ENCODE peak calls at places on chromosomes 1 and 21, in six cellular contexts. V, S, G, M, I and L are unnamed samples.

GRCh38 chr1:17206196-17206595 is 1.3 kb downstream of the PADI1 start:
- DNase-seq in V (no peak), S (no peak), G (no peak), M (no peak), I (no peak), L (no peak)

GRCh38 chr1:159090566-159091546 is 14.3 kb upstream of the AIM2 start:
- DNase-seq in V (peak; percentile 38), S (no peak), G (no peak), M (no peak), I (no peak), L (no peak)

GRCh38 chr21:16454371-16454770 is 724.6 kb downstream of the USP25 start:
- DNase-seq in V (peak; percentile 51), S (no peak), G (no peak), M (no peak), I (no peak), L (no peak)

GRCh38 chr1:212479188-212479587 is 46.5 kb downstream of the NENF start:
- DNase-seq in V (no peak), S (no peak), G (no peak), M (no peak), I (no peak), L (no peak)

GRCh38 chr1:212967767-212968166 is 17.4 kb downstream of the VASH2 start:
- DNase-seq in V (peak; percentile 43), S (no peak), G (no peak), M (no peak), I (peak; percentile 86), L (peak; percentile 17)

GRCh38 chr1:30661311-30661710 is 62.1 kb downstream of the MATN1 start:
- DNase-seq in V (no peak), S (no peak), G (no peak), M (no peak), I (no peak), L (no peak)

GRCh38 chr1:20282544-20282943 is 8.1 kb upstream of the VWA5B1 start:
- DNase-seq in V (no peak), S (peak; percentile 61), G (no peak), M (no peak), I (no peak), L (no peak)

GRCh38 chr1:61004269-61005003 is 77.9 kb upstream of the NFIA start:
- DNase-seq in V (peak; percentile 10), S (no peak), G (no peak), M (no peak), I (no peak), L (no peak)

GRCh38 chr1:156020293-156021086 is at the start of gene SSR2:
- DNase-seq in V (peak; percentile 94), S (peak; percentile 92), G (peak; percentile 86), M (peak; percentile 70), I (peak; percentile 93), L (peak; percentile 57)

GRCh38 chr1:170664283-170664827 is 424 bp downstream of the PRRX1 start:
- DNase-seq in V (no peak), S (peak; percentile 60), G (no peak), M (no peak), I (peak; percentile 77), L (no peak)

GRCh38 chr1:94029135-94029993 is 91.6 kb downstream of the ABCA4 start:
- DNase-seq in V (no peak), S (no peak), G (no peak), M (no peak), I (no peak), L (no peak)

GRCh38 chr1:222732216-222733159 is 4.5 kb upstream of the FAM177B start:
- DNase-seq in V (no peak), S (no peak), G (no peak), M (no peak), I (no peak), L (no peak)

GRCh38 chr21:20404915-20405314 is 593.3 kb upstream of the NCAM2 start:
- DNase-seq in V (no peak), S (no peak), G (no peak), M (no peak), I (peak; percentile 2), L (no peak)

GRCh38 chr1:32701951-32702598 is 495 bp downstream of the SYNC start:
- DNase-seq in V (no peak), S (peak; percentile 69), G (no peak), M (no peak), I (no peak), L (no peak)

GRCh38 chr1:167109125-167109524 is 15.2 kb downstream of the STYXL2 start:
- DNase-seq in V (no peak), S (no peak), G (no peak), M (no peak), I (no peak), L (no peak)

GRCh38 chr1:243923292-243924171 is 73.5 kb upstream of the AKT3 start:
- DNase-seq in V (no peak), S (no peak), G (no peak), M (no peak), I (no peak), L (no peak)

GRCh38 chr1:48066951-48067350 is 69.8 kb upstream of the TRABD2B start:
- DNase-seq in V (no peak), S (no peak), G (no peak), M (no peak), I (no peak), L (no peak)

GRCh38 chr1:226863446-226863845 is 7.0 kb upstream of the PSEN2 start:
- DNase-seq in V (peak; percentile 43), S (no peak), G (no peak), M (no peak), I (peak; percentile 55), L (no peak)

GRCh38 chr21:39204134-39204533 is 20.9 kb upstream of the PSMG1 start:
- DNase-seq in V (no peak), S (no peak), G (no peak), M (no peak), I (no peak), L (no peak)